ENCODE peak calls at places on chromosomes 2 and 18, in ten cellular contexts. One of them, this sample, is unnamed.

GRCh38 chr2:241795021-241795999 is 13.7 kb upstream of the NEU4 start:
- DNase-seq in cardiac fibroblast: no peak
- DNase-seq in activated naive CD8-positive, alpha-beta T cell treated with anti-CD3 and anti-CD28 coated beads, Interleukin-2, amount 50 U/mL, for 24 hours: no peak
- DNase-seq in NAMALWA: no peak
- DNase-seq in mammary epithelial cell: no peak
- DNase-seq in A549: no peak
- DNase-seq in stimulated activated naive CD8-positive, alpha-beta T cell treated with anti-CD3 and anti-CD28 coated beads, Interleukin-15, amount 100 ng/mL, for 72 hours: no peak
- DNase-seq in activated CD4-positive, alpha-beta T cell treated with anti-CD3 and anti-CD28 coated beads, Interleukin-2, amount 10 ng/mL, durations not matched to agents 24 days and 14 days: peak; percentile 51
- DNase-seq in germinal center: no peak
- DNase-seq in naive B cell: no peak
- DNase-seq in this sample: no peak

GRCh38 chr2:71933467-71934319 is 214.0 kb downstream of the CYP26B1 start:
- DNase-seq in cardiac fibroblast: peak; percentile 58
- DNase-seq in activated naive CD8-positive, alpha-beta T cell treated with anti-CD3 and anti-CD28 coated beads, Interleukin-2, amount 50 U/mL, for 24 hours: no peak
- DNase-seq in NAMALWA: no peak
- DNase-seq in mammary epithelial cell: peak; percentile 15
- DNase-seq in A549: peak; percentile 69
- DNase-seq in stimulated activated naive CD8-positive, alpha-beta T cell treated with anti-CD3 and anti-CD28 coated beads, Interleukin-15, amount 100 ng/mL, for 72 hours: no peak
- DNase-seq in activated CD4-positive, alpha-beta T cell treated with anti-CD3 and anti-CD28 coated beads, Interleukin-2, amount 10 ng/mL, durations not matched to agents 24 days and 14 days: no peak
- DNase-seq in germinal center: no peak
- DNase-seq in naive B cell: no peak
- DNase-seq in this sample: no peak

GRCh38 chr2:26630669-26631360 is 10.4 kb downstream of the CIB4 start:
- DNase-seq in cardiac fibroblast: peak; percentile 42
- DNase-seq in activated naive CD8-positive, alpha-beta T cell treated with anti-CD3 and anti-CD28 coated beads, Interleukin-2, amount 50 U/mL, for 24 hours: no peak
- DNase-seq in NAMALWA: no peak
- DNase-seq in mammary epithelial cell: peak; percentile 77
- DNase-seq in A549: peak; percentile 79
- DNase-seq in stimulated activated naive CD8-positive, alpha-beta T cell treated with anti-CD3 and anti-CD28 coated beads, Interleukin-15, amount 100 ng/mL, for 72 hours: no peak
- DNase-seq in activated CD4-positive, alpha-beta T cell treated with anti-CD3 and anti-CD28 coated beads, Interleukin-2, amount 10 ng/mL, durations not matched to agents 24 days and 14 days: no peak
- DNase-seq in germinal center: no peak
- DNase-seq in naive B cell: no peak
- DNase-seq in this sample: no peak

GRCh38 chr2:104733544-104733943 is 120.4 kb upstream of the POU3F3 start:
- DNase-seq in cardiac fibroblast: no peak
- DNase-seq in activated naive CD8-positive, alpha-beta T cell treated with anti-CD3 and anti-CD28 coated beads, Interleukin-2, amount 50 U/mL, for 24 hours: peak; percentile 29
- DNase-seq in NAMALWA: peak; percentile 61
- DNase-seq in mammary epithelial cell: no peak
- DNase-seq in A549: peak; percentile 47
- DNase-seq in stimulated activated naive CD8-positive, alpha-beta T cell treated with anti-CD3 and anti-CD28 coated beads, Interleukin-15, amount 100 ng/mL, for 72 hours: peak; percentile 27
- DNase-seq in activated CD4-positive, alpha-beta T cell treated with anti-CD3 and anti-CD28 coated beads, Interleukin-2, amount 10 ng/mL, durations not matched to agents 24 days and 14 days: peak; percentile 58
- DNase-seq in germinal center: peak; percentile 40
- DNase-seq in naive B cell: no peak
- DNase-seq in this sample: peak; percentile 27

GRCh38 chr18:51433296-51433695 is 235.8 kb upstream of the MEX3C start:
- DNase-seq in cardiac fibroblast: no peak
- DNase-seq in activated naive CD8-positive, alpha-beta T cell treated with anti-CD3 and anti-CD28 coated beads, Interleukin-2, amount 50 U/mL, for 24 hours: no peak
- DNase-seq in NAMALWA: no peak
- DNase-seq in mammary epithelial cell: no peak
- DNase-seq in A549: no peak
- DNase-seq in stimulated activated naive CD8-positive, alpha-beta T cell treated with anti-CD3 and anti-CD28 coated beads, Interleukin-15, amount 100 ng/mL, for 72 hours: no peak
- DNase-seq in activated CD4-positive, alpha-beta T cell treated with anti-CD3 and anti-CD28 coated beads, Interleukin-2, amount 10 ng/mL, durations not matched to agents 24 days and 14 days: no peak
- DNase-seq in germinal center: no peak
- DNase-seq in naive B cell: no peak
- DNase-seq in this sample: no peak

GRCh38 chr2:161044095-161044874 is 115.9 kb upstream of the TANK start:
- DNase-seq in cardiac fibroblast: peak; percentile 38
- DNase-seq in activated naive CD8-positive, alpha-beta T cell treated with anti-CD3 and anti-CD28 coated beads, Interleukin-2, amount 50 U/mL, for 24 hours: no peak
- DNase-seq in NAMALWA: no peak
- DNase-seq in mammary epithelial cell: no peak
- DNase-seq in A549: no peak
- DNase-seq in stimulated activated naive CD8-positive, alpha-beta T cell treated with anti-CD3 and anti-CD28 coated beads, Interleukin-15, amount 100 ng/mL, for 72 hours: no peak
- DNase-seq in activated CD4-positive, alpha-beta T cell treated with anti-CD3 and anti-CD28 coated beads, Interleukin-2, amount 10 ng/mL, durations not matched to agents 24 days and 14 days: no peak
- DNase-seq in germinal center: no peak
- DNase-seq in naive B cell: no peak
- DNase-seq in this sample: no peak

GRCh38 chr18:616380-616995 is 19.7 kb downstream of the CLUL1 start:
- DNase-seq in cardiac fibroblast: peak; percentile 73
- DNase-seq in activated naive CD8-positive, alpha-beta T cell treated with anti-CD3 and anti-CD28 coated beads, Interleukin-2, amount 50 U/mL, for 24 hours: no peak
- DNase-seq in NAMALWA: peak; percentile 66
- DNase-seq in mammary epithelial cell: peak; percentile 20
- DNase-seq in A549: peak; percentile 47
- DNase-seq in stimulated activated naive CD8-positive, alpha-beta T cell treated with anti-CD3 and anti-CD28 coated beads, Interleukin-15, amount 100 ng/mL, for 72 hours: no peak
- DNase-seq in activated CD4-positive, alpha-beta T cell treated with anti-CD3 and anti-CD28 coated beads, Interleukin-2, amount 10 ng/mL, durations not matched to agents 24 days and 14 days: peak; percentile 59
- DNase-seq in germinal center: peak; percentile 8
- DNase-seq in naive B cell: no peak
- DNase-seq in this sample: no peak

GRCh38 chr2:209095432-209095831 is 328.4 kb upstream of the MAP2 start:
- DNase-seq in cardiac fibroblast: no peak
- DNase-seq in activated naive CD8-positive, alpha-beta T cell treated with anti-CD3 and anti-CD28 coated beads, Interleukin-2, amount 50 U/mL, for 24 hours: no peak
- DNase-seq in NAMALWA: no peak
- DNase-seq in mammary epithelial cell: no peak
- DNase-seq in A549: no peak
- DNase-seq in stimulated activated naive CD8-positive, alpha-beta T cell treated with anti-CD3 and anti-CD28 coated beads, Interleukin-15, amount 100 ng/mL, for 72 hours: no peak
- DNase-seq in activated CD4-positive, alpha-beta T cell treated with anti-CD3 and anti-CD28 coated beads, Interleukin-2, amount 10 ng/mL, durations not matched to agents 24 days and 14 days: no peak
- DNase-seq in germinal center: no peak
- DNase-seq in naive B cell: no peak
- DNase-seq in this sample: no peak

GRCh38 chr2:133456971-133457370 is 111.3 kb downstream of the NCKAP5 start:
- DNase-seq in cardiac fibroblast: no peak
- DNase-seq in activated naive CD8-positive, alpha-beta T cell treated with anti-CD3 and anti-CD28 coated beads, Interleukin-2, amount 50 U/mL, for 24 hours: no peak
- DNase-seq in NAMALWA: no peak
- DNase-seq in mammary epithelial cell: no peak
- DNase-seq in A549: no peak
- DNase-seq in stimulated activated naive CD8-positive, alpha-beta T cell treated with anti-CD3 and anti-CD28 coated beads, Interleukin-15, amount 100 ng/mL, for 72 hours: no peak
- DNase-seq in activated CD4-positive, alpha-beta T cell treated with anti-CD3 and anti-CD28 coated beads, Interleukin-2, amount 10 ng/mL, durations not matched to agents 24 days and 14 days: no peak
- DNase-seq in germinal center: no peak
- DNase-seq in naive B cell: no peak
- DNase-seq in this sample: no peak

GRCh38 chr2:173354601-173355131 is at the start of gene CDCA7:
- DNase-seq in cardiac fibroblast: peak; percentile 42
- DNase-seq in activated naive CD8-positive, alpha-beta T cell treated with anti-CD3 and anti-CD28 coated beads, Interleukin-2, amount 50 U/mL, for 24 hours: peak; percentile 79
- DNase-seq in NAMALWA: peak; percentile 82
- DNase-seq in mammary epithelial cell: peak; percentile 62
- DNase-seq in A549: peak; percentile 81
- DNase-seq in stimulated activated naive CD8-positive, alpha-beta T cell treated with anti-CD3 and anti-CD28 coated beads, Interleukin-15, amount 100 ng/mL, for 72 hours: peak; percentile 81
- DNase-seq in activated CD4-positive, alpha-beta T cell treated with anti-CD3 and anti-CD28 coated beads, Interleukin-2, amount 10 ng/mL, durations not matched to agents 24 days and 14 days: peak; percentile 94
- DNase-seq in germinal center: peak; percentile 85
- DNase-seq in naive B cell: peak; percentile 27
- DNase-seq in this sample: peak; percentile 86

GRCh38 chr2:170038734-170039133 is 139.2 kb upstream of the MYO3B start:
- DNase-seq in cardiac fibroblast: no peak
- DNase-seq in activated naive CD8-positive, alpha-beta T cell treated with anti-CD3 and anti-CD28 coated beads, Interleukin-2, amount 50 U/mL, for 24 hours: no peak
- DNase-seq in NAMALWA: no peak
- DNase-seq in mammary epithelial cell: no peak
- DNase-seq in A549: no peak
- DNase-seq in stimulated activated naive CD8-positive, alpha-beta T cell treated with anti-CD3 and anti-CD28 coated beads, Interleukin-15, amount 100 ng/mL, for 72 hours: no peak
- DNase-seq in activated CD4-positive, alpha-beta T cell treated with anti-CD3 and anti-CD28 coated beads, Interleukin-2, amount 10 ng/mL, durations not matched to agents 24 days and 14 days: no peak
- DNase-seq in germinal center: no peak
- DNase-seq in naive B cell: no peak
- DNase-seq in this sample: no peak

GRCh38 chr2:158761626-158762025 is 33.5 kb upstream of the DAPL1 start:
- DNase-seq in cardiac fibroblast: peak; percentile 45
- DNase-seq in activated naive CD8-positive, alpha-beta T cell treated with anti-CD3 and anti-CD28 coated beads, Interleukin-2, amount 50 U/mL, for 24 hours: no peak
- DNase-seq in NAMALWA: no peak
- DNase-seq in mammary epithelial cell: peak; percentile 99
- DNase-seq in A549: no peak
- DNase-seq in stimulated activated naive CD8-positive, alpha-beta T cell treated with anti-CD3 and anti-CD28 coated beads, Interleukin-15, amount 100 ng/mL, for 72 hours: no peak
- DNase-seq in activated CD4-positive, alpha-beta T cell treated with anti-CD3 and anti-CD28 coated beads, Interleukin-2, amount 10 ng/mL, durations not matched to agents 24 days and 14 days: no peak
- DNase-seq in germinal center: no peak
- DNase-seq in naive B cell: no peak
- DNase-seq in this sample: no peak

GRCh38 chr2:239441261-239441701 is 40.5 kb upstream of the HDAC4 start:
- DNase-seq in cardiac fibroblast: no peak
- DNase-seq in activated naive CD8-positive, alpha-beta T cell treated with anti-CD3 and anti-CD28 coated beads, Interleukin-2, amount 50 U/mL, for 24 hours: no peak
- DNase-seq in NAMALWA: no peak
- DNase-seq in mammary epithelial cell: no peak
- DNase-seq in A549: no peak
- DNase-seq in stimulated activated naive CD8-positive, alpha-beta T cell treated with anti-CD3 and anti-CD28 coated beads, Interleukin-15, amount 100 ng/mL, for 72 hours: no peak
- DNase-seq in activated CD4-positive, alpha-beta T cell treated with anti-CD3 and anti-CD28 coated beads, Interleukin-2, amount 10 ng/mL, durations not matched to agents 24 days and 14 days: peak; percentile 54
- DNase-seq in germinal center: no peak
- DNase-seq in naive B cell: no peak
- DNase-seq in this sample: peak; percentile 93

GRCh38 chr2:1494257-1494656 is 81.0 kb downstream of the TPO start:
- DNase-seq in cardiac fibroblast: no peak
- DNase-seq in activated naive CD8-positive, alpha-beta T cell treated with anti-CD3 and anti-CD28 coated beads, Interleukin-2, amount 50 U/mL, for 24 hours: no peak
- DNase-seq in NAMALWA: no peak
- DNase-seq in mammary epithelial cell: no peak
- DNase-seq in A549: no peak
- DNase-seq in stimulated activated naive CD8-positive, alpha-beta T cell treated with anti-CD3 and anti-CD28 coated beads, Interleukin-15, amount 100 ng/mL, for 72 hours: no peak
- DNase-seq in activated CD4-positive, alpha-beta T cell treated with anti-CD3 and anti-CD28 coated beads, Interleukin-2, amount 10 ng/mL, durations not matched to agents 24 days and 14 days: no peak
- DNase-seq in germinal center: no peak
- DNase-seq in naive B cell: no peak
- DNase-seq in this sample: no peak